ENCODE peak calls at places on chromosome 9, in eight cellular contexts. P, N, O, D, I, U, Y and M are unnamed samples.
A peak's percentile ranks its signal among the peaks of the same experiment; 100 is the strongest.

GRCh38 chr9:75186767-75187380 is 98.6 kb downstream of the OSTF1 start:
- DNase-seq in U (no peak), O (no peak), N (no peak), D (peak; percentile 24), I (no peak), Y (no peak), P (no peak), M (no peak)

GRCh38 chr9:20044686-20045085 is 255.8 kb upstream of the SLC24A2 start:
- DNase-seq in Y (no peak), O (no peak), P (no peak), I (no peak), U (no peak), N (no peak), D (no peak), M (no peak)

GRCh38 chr9:123003467-123003866 is 30.0 kb upstream of the GPR21 start:
- DNase-seq in Y (no peak), O (no peak), I (no peak), N (no peak), U (no peak), D (no peak), P (no peak), M (no peak)

GRCh38 chr9:134983094-134983493 is 65.4 kb upstream of the FCN1 start:
- DNase-seq in I (peak; percentile 71), U (no peak), Y (peak; percentile 2), O (no peak), P (peak; percentile 73), N (no peak), D (no peak), M (no peak)

GRCh38 chr9:135303280-135303647 is 176.3 kb upstream of the PPP1R26 start:
- DNase-seq in P (no peak), N (no peak), U (no peak), I (no peak), D (no peak), O (no peak), Y (no peak), M (no peak)

GRCh38 chr9:105994970-105995369 is 300.6 kb downstream of the TMEM38B start:
- DNase-seq in O (no peak), Y (no peak), U (no peak), D (no peak), I (no peak), N (peak; percentile 11), P (no peak), M (no peak)

GRCh38 chr9:116350213-116350612 is 196.6 kb downstream of the PAPPA start:
- DNase-seq in Y (no peak), I (no peak), D (no peak), O (no peak), N (no peak), P (no peak), U (no peak), M (no peak)

GRCh38 chr9:37801287-37801850 is 772 bp downstream of the DCAF10 start:
- DNase-seq in I (peak; percentile 70), D (peak; percentile 15), N (peak; percentile 50), Y (no peak), U (no peak), P (peak; percentile 81), O (peak; percentile 66), M (no peak)

GRCh38 chr9:111050819-111051218 is 12.5 kb upstream of the LPAR1 start:
- DNase-seq in I (no peak), P (no peak), N (no peak), Y (no peak), O (no peak), D (no peak), U (no peak), M (no peak)

GRCh38 chr9:92964981-92965758 is 17.8 kb downstream of the FGD3 start:
- DNase-seq in P (no peak), D (no peak), U (no peak), N (no peak), Y (no peak), I (peak; percentile 66), O (peak; percentile 79), M (no peak)

GRCh38 chr9:110802416-110803035 is 133.9 kb downstream of the MUSK start:
- DNase-seq in D (no peak), Y (no peak), U (no peak), P (no peak), O (no peak), N (no peak), I (no peak), M (no peak)

GRCh38 chr9:94950733-94951590 is 224.5 kb downstream of the AOPEP start:
- DNase-seq in D (no peak), U (no peak), Y (no peak), O (no peak), P (no peak), I (no peak), N (peak; percentile 58), M (no peak)

GRCh38 chr9:13443380-13444271 is 164.1 kb upstream of the MPDZ start:
- DNase-seq in P (no peak), N (no peak), I (no peak), U (no peak), O (no peak), D (no peak), Y (no peak), M (no peak)

GRCh38 chr9:126293522-126293889 is 33.1 kb upstream of the MVB12B start:
- DNase-seq in O (no peak), U (no peak), P (no peak), D (peak; percentile 15), N (no peak), I (no peak), Y (no peak), M (no peak)

GRCh38 chr9:83449981-83450380 is 88.2 kb downstream of the FRMD3 start:
- DNase-seq in O (no peak), Y (no peak), D (no peak), P (no peak), I (no peak), N (peak; percentile 76), U (no peak), M (no peak)

GRCh38 chr9:114805670-114806551 is at the start of gene TNFSF15:
- DNase-seq in I (peak; percentile 59), U (no peak), Y (peak; percentile 43), P (no peak), D (no peak), N (peak; percentile 73), O (peak; percentile 78), M (peak; percentile 46)
- H3K4me3 ChIP-seq in I (no peak within 1 kb of the TSS), U (no peak within 1 kb of the TSS), Y (no peak within 1 kb of the TSS), P (no peak within 1 kb of the TSS), D (no peak within 1 kb of the TSS), N (no peak within 1 kb of the TSS), O (no peak within 1 kb of the TSS), M (no peak within 1 kb of the TSS)

GRCh38 chr9:77885104-77885672 is 146.4 kb downstream of the GNAQ start:
- DNase-seq in O (no peak), I (no peak), P (no peak), U (no peak), Y (no peak), D (no peak), N (peak; percentile 84), M (no peak)
- H3K4me3 ChIP-seq in O (no peak overlapping the region), I (no peak overlapping the region), P (no peak overlapping the region), U (no peak overlapping the region), Y (no peak overlapping the region), D (no peak overlapping the region), N (no peak overlapping the region), M (no peak overlapping the region)

GRCh38 chr9:130682490-130683121 is 11.0 kb upstream of the EXOSC2 start:
- DNase-seq in I (peak; percentile 91), Y (no peak), O (peak; percentile 83), U (peak; percentile 77), P (peak; percentile 93), D (peak; percentile 83), N (peak; percentile 85), M (no peak)
- H3K4me3 ChIP-seq in I (peak overlapping the region; percentile 59), Y (peak overlapping the region; percentile 72), O (no peak overlapping the region), U (peak overlapping the region; percentile 40), P (no peak overlapping the region), D (peak overlapping the region; percentile 55), N (peak overlapping the region; percentile 43), M (peak overlapping the region; percentile 61)

GRCh38 chr9:127973169-127974001 is 7.4 kb downstream of the EEIG1 start:
- DNase-seq in O (no peak), U (no peak), D (no peak), N (peak; percentile 83), P (no peak), I (peak; percentile 95), Y (no peak), M (no peak)
- H3K4me3 ChIP-seq in O (no peak overlapping the region), U (no peak overlapping the region), D (no peak overlapping the region), N (no peak overlapping the region), P (no peak overlapping the region), I (peak overlapping the region; percentile 24), Y (no peak overlapping the region), M (no peak overlapping the region)

GRCh38 chr9:35500130-35500748 is 10.3 kb downstream of the RUSC2 start:
- DNase-seq in D (no peak), P (no peak), Y (no peak), O (no peak), U (no peak), N (no peak), I (no peak), M (no peak)
- H3K4me3 ChIP-seq in D (no peak overlapping the region), P (no peak overlapping the region), Y (no peak overlapping the region), O (no peak overlapping the region), U (no peak overlapping the region), N (no peak overlapping the region), I (no peak overlapping the region), M (no peak overlapping the region)

GRCh38 chr9:136728548-136729123 is 14.1 kb downstream of the LCN10 start:
- DNase-seq in O (peak; percentile 61), N (peak; percentile 35), P (peak; percentile 78), D (no peak), I (peak; percentile 69), Y (no peak), U (no peak), M (no peak)

GRCh38 chr9:136729926-136730325 is 12.8 kb downstream of the LCN10 start:
- DNase-seq in O (no peak), D (no peak), U (no peak), P (no peak), N (no peak), Y (no peak), I (no peak), M (no peak)

GRCh38 chr9:136728080-136728547 is 14.6 kb downstream of the LCN10 start:
- DNase-seq in Y (peak; percentile 39), U (peak; percentile 93), D (peak; percentile 92), I (peak; percentile 91), O (peak; percentile 93), N (peak; percentile 88), P (peak; percentile 97), M (peak; percentile 66)

GRCh38 chr9:136726631-136727191 is 14.3 kb downstream of the DIPK1B start:
- DNase-seq in P (no peak), N (peak; percentile 35), D (peak; percentile 73), O (no peak), Y (peak; percentile 21), U (no peak), I (no peak), M (peak; percentile 36)

DNA sequence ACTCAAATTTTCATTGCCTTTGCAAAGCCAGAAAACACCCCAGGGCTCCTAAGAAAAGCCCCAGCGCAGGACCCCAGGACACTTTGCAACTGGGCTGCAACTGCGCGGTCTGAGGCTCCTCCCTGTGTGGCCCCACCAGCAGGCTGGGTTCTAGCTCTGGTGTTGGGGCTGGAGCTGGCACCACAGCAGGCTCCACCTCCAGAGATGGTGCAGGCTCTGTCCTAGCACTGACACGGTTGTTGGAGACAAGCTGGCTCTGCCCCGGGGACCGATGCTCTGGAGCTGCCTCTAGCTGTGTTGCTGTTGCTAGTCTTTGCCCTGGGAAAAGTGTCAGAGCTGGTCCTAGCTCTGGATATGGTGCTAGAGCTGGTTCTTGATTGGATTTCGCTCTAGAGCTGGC is 13.6 kb downstream of the LCN10 start:
- DNase-seq in O (peak; percentile 53), D (peak; percentile 46), N (no peak), U (no peak), P (no peak), I (no peak), Y (no peak), M (no peak)
- H3K4me3 ChIP-seq in O (no peak overlapping the region), D (peak overlapping the region; percentile 95), N (no peak overlapping the region), U (peak overlapping the region; percentile 68), P (no peak overlapping the region), I (peak overlapping the region; percentile 95), Y (peak overlapping the region; percentile 76), M (peak overlapping the region; percentile 93)